ENCODE peak calls at places on chromosomes 2 and 18, in five cellular contexts. A is NB4, Q is HCT116, F is A549, B is spleen. P is an unnamed sample.

GRCh38 chr18:14970027-14970426 is 222.1 kb downstream of the ANKRD30B start:
- DNase-seq in A (no peak), Q (no peak), F (no peak), B (no peak), P (no peak)

GRCh38 chr2:24024018-24024417 is 14.1 kb downstream of the MFSD2B start:
- DNase-seq in A (no peak), Q (no peak), F (peak; percentile 69), B (no peak), P (peak; percentile 42)

GRCh38 chr2:230134496-230135073 is 65.9 kb upstream of the SLC16A14 start:
- DNase-seq in A (peak; percentile 91), Q (no peak), F (peak; percentile 12), B (no peak), P (no peak)

GRCh38 chr2:38251940-38252339 is 125.1 kb downstream of the ATL2 start:
- DNase-seq in A (peak; percentile 14), Q (no peak), F (no peak), B (no peak), P (no peak)

GRCh38 chr2:68057658-68058396 is 5.0 kb downstream of the C1D start:
- DNase-seq in A (no peak), Q (no peak), F (no peak), B (no peak), P (peak; percentile 10)

GRCh38 chr2:45256867-45257641 is 247.8 kb upstream of the SIX2 start:
- DNase-seq in A (no peak), Q (no peak), F (no peak), B (no peak), P (no peak)

GRCh38 chr2:98551316-98551715 is 57.0 kb downstream of the COA5 start:
- DNase-seq in A (no peak), Q (no peak), F (no peak), B (no peak), P (no peak)

GRCh38 chr2:58449286-58450010 is 208.3 kb upstream of the FANCL start:
- DNase-seq in A (peak; percentile 23), Q (no peak), F (no peak), B (no peak), P (no peak)

GRCh38 chr18:74163019-74163656 is 14.8 kb downstream of the TIMM21 start:
- DNase-seq in A (no peak), Q (no peak), F (no peak), B (no peak), P (no peak)

GRCh38 chr2:236824836-236825235 is 255.2 kb downstream of the ACKR3 start:
- DNase-seq in A (no peak), Q (no peak), F (no peak), B (no peak), P (no peak)

GRCh38 chr2:224837558-224837957 is 121.4 kb upstream of the CCDC195 start:
- DNase-seq in A (no peak), Q (no peak), F (no peak), B (no peak), P (no peak)

GRCh38 chr2:234146087-234146826 is 95.8 kb downstream of the SPP2 start:
- DNase-seq in A (no peak), Q (no peak), F (peak; percentile 36), B (no peak), P (no peak)

GRCh38 chr2:191318729-191319078 is 73.5 kb downstream of the MYO1B start:
- DNase-seq in A (peak; percentile 34), Q (peak; percentile 27), F (peak; percentile 75), B (no peak), P (no peak)

GRCh38 chr2:169462896-169463695 is 16.2 kb upstream of the BBS5 start:
- DNase-seq in A (no peak), Q (no peak), F (no peak), B (no peak), P (no peak)

GRCh38 chr2:17960925-17961324 is 82.5 kb downstream of the KCNS3 start:
- DNase-seq in A (no peak), Q (no peak), F (no peak), B (no peak), P (no peak)

GRCh38 chr18:39635966-39636365 is 2070.4 kb upstream of the CELF4 start:
- DNase-seq in A (no peak), Q (no peak), F (no peak), B (no peak), P (no peak)

GRCh38 chr2:19073522-19073921 is 284.9 kb downstream of the OSR1 start:
- DNase-seq in A (no peak), Q (peak; percentile 61), F (peak; percentile 69), B (no peak), P (no peak)

GRCh38 chr2:52034706-52035105 is 1002.8 kb upstream of the NRXN1 start:
- DNase-seq in A (no peak), Q (no peak), F (no peak), B (no peak), P (no peak)

GRCh38 chr18:48727685-48728084 is 188.9 kb downstream of the CTIF start:
- DNase-seq in A (no peak), Q (no peak), F (no peak), B (no peak), P (no peak)

GRCh38 chr18:9109523-9109922 is 7.0 kb downstream of the NDUFV2 start:
- DNase-seq in A (no peak), Q (no peak), F (no peak), B (no peak), P (no peak)

GRCh38 chr2:147108553-147108952 is 736.3 kb upstream of the ACVR2A start:
- DNase-seq in A (no peak), Q (no peak), F (no peak), B (no peak), P (no peak)

GRCh38 chr2:217799553-217800432 is 203.0 kb downstream of the TNS1 start:
- DNase-seq in A (no peak), Q (no peak), F (no peak), B (no peak), P (no peak)

GRCh38 chr2:132448771-132449170 is 32.2 kb downstream of the GPR39 start:
- DNase-seq in A (peak; percentile 27), Q (no peak), F (peak; percentile 41), B (no peak), P (no peak)

GRCh38 chr2:105418527-105418926 is 19.7 kb upstream of the FHL2 start:
- DNase-seq in A (no peak), Q (no peak), F (no peak), B (no peak), P (peak; percentile 25)

GRCh38 chr2:68715353-68716041 is 19.1 kb upstream of the ARHGAP25 start:
- DNase-seq in A (peak; percentile 70), Q (peak; percentile 62), F (peak; percentile 81), B (peak; percentile 83), P (peak; percentile 52)

GRCh38 chr2:235255716-235256115 is 238.1 kb upstream of the AGAP1 start:
- DNase-seq in A (no peak), Q (no peak), F (no peak), B (no peak), P (no peak)

GRCh38 chr2:120745420-120746178 is 9.9 kb downstream of the GLI2 start:
- DNase-seq in A (no peak), Q (no peak), F (no peak), B (no peak), P (no peak)

GRCh38 chr2:158733430-158733755 is 61.7 kb upstream of the DAPL1 start:
- DNase-seq in A (no peak), Q (no peak), F (no peak), B (no peak), P (no peak)

GRCh38 chr2:26605969-26606846 is 35.0 kb downstream of the CIB4 start:
- DNase-seq in A (no peak), Q (no peak), F (no peak), B (no peak), P (no peak)

GRCh38 chr2:10237392-10238321 is 65.0 kb upstream of the HPCAL1 start:
- DNase-seq in A (no peak), Q (no peak), F (no peak), B (peak; percentile 69), P (no peak)

GRCh38 chr18:45657357-45658335 is 42.4 kb downstream of the SLC14A2 start:
- DNase-seq in A (peak; percentile 59), Q (no peak), F (no peak), B (no peak), P (peak; percentile 34)

GRCh38 chr2:102386867-102387541 is 31.4 kb downstream of the IL18R1 start:
- DNase-seq in A (no peak), Q (no peak), F (no peak), B (no peak), P (no peak)

GRCh38 chr2:120630031-120630701 is 105.5 kb upstream of the GLI2 start:
- DNase-seq in A (no peak), Q (no peak), F (no peak), B (peak; percentile 51), P (no peak)

GRCh38 chr18:62717059-62717849 is 1.9 kb downstream of the PHLPP1 start:
- DNase-seq in A (peak; percentile 68), Q (peak; percentile 34), F (peak; percentile 26), B (no peak), P (peak; percentile 48)

GRCh38 chr18:62714671-62715438 is 486 bp upstream of the PHLPP1 start:
- DNase-seq in A (peak; percentile 100), Q (peak; percentile 99), F (peak; percentile 99), B (peak; percentile 99), P (peak; percentile 100)

GRCh38 chr18:62716679-62717058 is 1.3 kb downstream of the PHLPP1 start:
- DNase-seq in A (peak; percentile 65), Q (no peak), F (peak; percentile 21), B (peak; percentile 92), P (peak; percentile 63)

GRCh38 chr18:62715439-62715792 is at the start of gene PHLPP1:
- DNase-seq in A (no peak), Q (no peak), F (no peak), B (no peak), P (no peak)

GRCh38 chr18:62715829-62716678 is 713 bp downstream of the PHLPP1 start:
- DNase-seq in A (peak; percentile 77), Q (peak; percentile 16), F (peak; percentile 53), B (peak; percentile 95), P (peak; percentile 79)
- TF ChIP-seq POLR2A in A (no peak), Q (no peak), F (no peak), B (no peak), P (no peak)

GRCh38 chr2:172429351-172429968 is 2.1 kb downstream of the ITGA6 start:
- DNase-seq in A (peak; percentile 9), Q (no peak), F (no peak), B (no peak), P (no peak)
- TF ChIP-seq POLR2A in A (no peak), Q (no peak), F (no peak), B (no peak), P (no peak)

DNA sequence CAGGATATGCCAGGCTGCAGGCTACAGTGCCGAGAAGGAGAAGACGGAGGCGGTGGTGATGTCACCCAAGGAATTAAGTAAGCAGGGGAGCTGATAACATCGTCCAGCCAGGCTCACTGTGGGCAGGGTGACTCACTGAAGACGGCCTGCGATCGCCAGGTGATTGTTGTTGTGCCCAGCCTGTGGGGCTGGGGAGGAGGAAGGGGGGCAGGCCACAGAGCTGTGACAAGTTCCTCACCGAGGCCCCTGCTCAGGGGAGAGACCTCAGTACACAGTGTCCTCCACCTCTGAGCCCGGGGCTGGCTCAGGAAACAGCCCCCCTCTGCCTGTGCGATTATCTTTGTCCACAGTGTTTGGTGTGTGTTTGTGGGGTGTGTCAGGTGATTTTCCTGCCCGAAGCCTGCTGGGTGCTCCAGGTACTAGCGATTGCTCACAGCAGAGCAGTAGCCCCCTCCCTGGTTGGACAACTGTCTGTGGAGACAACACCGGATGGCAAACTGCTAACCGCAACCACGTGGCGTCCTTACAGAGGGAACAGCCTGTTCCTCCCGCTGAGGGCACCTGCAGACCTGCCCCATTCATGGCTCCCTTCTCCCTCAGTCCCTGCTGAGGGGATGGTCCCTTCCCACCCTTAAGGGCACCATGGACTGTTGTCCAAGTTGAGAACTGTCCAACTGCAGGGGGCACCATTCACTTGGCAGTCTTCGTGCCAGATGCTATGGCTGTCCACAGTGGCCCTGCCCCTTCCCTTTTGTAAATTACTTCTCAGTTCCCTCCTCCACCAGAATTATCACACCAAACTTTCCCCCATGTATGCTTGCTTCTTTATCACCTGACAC is 95.1 kb downstream of the ZFP36L2 start:
- DNase-seq in A (peak; percentile 99), Q (peak; percentile 89), F (peak; percentile 87), B (peak; percentile 99), P (peak; percentile 84)
- TF ChIP-seq POLR2A in A (no peak), Q (no peak), F (no peak), B (no peak), P (peak; percentile 46)

GRCh38 chr2:219419331-219420197 is 1.4 kb downstream of the DES start:
- DNase-seq in A (peak; percentile 90), Q (no peak), F (no peak), B (no peak), P (no peak)
- TF ChIP-seq POLR2A in A (peak; percentile 63), Q (no peak), F (no peak), B (no peak), P (no peak)

P was measured in erythroblast.